ENCODE peak calls at places on chromosome 2, in five cellular contexts. P is fibroblast of lung, S is HFF-Myc, C is A549, K is heart right ventricle. A is an unnamed sample.

GRCh38 chr2:3516831-3517230 is 2.5 kb downstream of the ADI1 start:
- DNase-seq in P (no peak), S (no peak), C (no peak), K (no peak), A (no peak)

GRCh38 chr2:176002684-176003225 is 688 bp upstream of the LNPK start:
- DNase-seq in P (peak), S (no peak), C (peak), K (peak), A (no peak)

GRCh38 chr2:135745545-135745944 is 3.9 kb downstream of the UBXN4 start:
- DNase-seq in P (peak), S (no peak), C (no peak), K (no peak), A (peak)

GRCh38 chr2:85755122-85756027 is 1.6 kb downstream of the ATOH8 start:
- DNase-seq in P (no peak), S (no peak), C (no peak), K (no peak), A (no peak)

GRCh38 chr2:103232882-103233281 is 471.1 kb downstream of the TMEM182 start:
- DNase-seq in P (no peak), S (no peak), C (no peak), K (no peak), A (no peak)

GRCh38 chr2:210199854-210200253 is 25.4 kb downstream of the ACADL start:
- DNase-seq in P (no peak), S (no peak), C (no peak), K (no peak), A (no peak)

GRCh38 chr2:220499281-220499680 is 871.9 kb downstream of the SLC4A3 start:
- DNase-seq in P (peak), S (peak), C (peak), K (peak), A (no peak)

GRCh38 chr2:19868705-19869550 is 32.9 kb downstream of the TTC32 start:
- DNase-seq in P (peak), S (no peak), C (no peak), K (peak), A (no peak)

GRCh38 chr2:70947556-70948184 is 12.0 kb downstream of the ATP6V1B1 start:
- DNase-seq in P (peak), S (peak), C (no peak), K (no peak), A (no peak)

GRCh38 chr2:19800796-19801195 is 101.0 kb downstream of the TTC32 start:
- DNase-seq in P (no peak), S (no peak), C (no peak), K (no peak), A (no peak)

GRCh38 chr2:23077599-23077998 is 307.4 kb upstream of the KLHL29 start:
- DNase-seq in P (no peak), S (no peak), C (no peak), K (no peak), A (no peak)

GRCh38 chr2:763766-764525 is 86.7 kb upstream of the TMEM18 start:
- DNase-seq in P (no peak), S (no peak), C (no peak), K (no peak), A (peak)

GRCh38 chr2:177161741-177162440 is 50.7 kb upstream of the HNRNPA3 start:
- DNase-seq in P (peak), S (no peak), C (peak), K (no peak), A (no peak)

GRCh38 chr2:1967242-1968210 is 223.2 kb upstream of the PXDN start:
- DNase-seq in P (no peak), S (no peak), C (no peak), K (no peak), A (no peak)

GRCh38 chr2:36178384-36178783 is 177.2 kb upstream of the CRIM1 start:
- DNase-seq in P (peak), S (no peak), C (no peak), K (no peak), A (no peak)

GRCh38 chr2:171669121-171669520 is 18.1 kb upstream of the DYNC1I2 start:
- DNase-seq in P (no peak), S (no peak), C (no peak), K (no peak), A (no peak)

GRCh38 chr2:2527162-2527561 is 196.1 kb upstream of the MYT1L start:
- DNase-seq in P (no peak), S (no peak), C (peak), K (no peak), A (no peak)

GRCh38 chr2:36352711-36353110 is 2.9 kb upstream of the CRIM1 start:
- DNase-seq in P (peak), S (no peak), C (peak), K (no peak), A (no peak)

GRCh38 chr2:148391324-148391723 is 253.2 kb upstream of the EPC2 start:
- DNase-seq in P (peak), S (no peak), C (no peak), K (no peak), A (peak)

GRCh38 chr2:74944987-74945782 is 13.3 kb upstream of the POLE4 start:
- DNase-seq in P (peak), S (no peak), C (no peak), K (no peak), A (no peak)

DNA sequence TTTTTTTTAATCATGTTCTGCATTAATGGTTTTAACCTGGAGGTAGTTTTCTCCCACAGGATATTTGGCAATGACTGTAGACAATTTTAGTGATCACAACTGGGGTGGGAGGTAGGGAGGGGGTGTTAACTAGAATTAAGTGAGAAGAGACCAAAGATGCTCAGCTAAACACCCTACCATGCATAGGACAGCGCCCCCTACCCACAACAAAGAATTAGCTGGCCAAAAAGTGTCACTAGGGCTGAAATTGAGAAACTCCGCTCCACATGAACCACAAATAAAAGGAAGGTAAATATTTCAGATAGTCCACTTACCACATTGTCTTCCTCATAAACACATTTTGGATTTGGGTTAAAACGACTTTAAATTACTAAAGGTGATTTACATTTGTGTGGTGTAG is 942.6 kb downstream of the SUCLG1 start:
- DNase-seq in P (no peak), S (no peak), C (no peak), K (no peak), A (no peak)
- TF ChIP-seq CTCF in P (no peak), S (no peak), C (no peak), K (no peak), A (no peak)

DNA sequence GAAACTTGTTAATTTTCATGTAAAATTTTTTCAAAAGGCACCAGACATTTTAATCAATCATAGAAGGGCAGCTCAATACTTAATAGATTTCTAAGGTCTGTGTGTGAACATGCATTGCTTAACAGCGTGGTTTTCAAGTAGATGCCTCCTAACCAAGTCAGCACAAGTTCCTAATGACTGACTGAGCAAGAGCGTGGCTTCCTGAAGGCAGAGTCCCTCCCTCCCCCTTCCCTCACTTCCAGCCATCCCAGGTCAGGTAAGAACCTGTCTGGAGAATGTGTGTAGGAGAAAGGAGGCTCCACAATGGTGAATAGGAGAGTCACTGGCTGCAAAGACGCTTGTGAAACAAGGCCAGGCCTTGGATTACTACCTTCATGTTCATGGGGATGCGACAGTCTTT is 33.5 kb upstream of the DAPL1 start:
- DNase-seq in P (peak), S (no peak), C (no peak), K (no peak), A (no peak)
- H3K4me3 ChIP-seq in P (no peak), S (no peak), C (no peak), K (no peak), A (no peak)

GRCh38 chr2:174970092-174970491 is 35.1 kb downstream of the CHN1 start:
- DNase-seq in P (peak), S (no peak), C (no peak), K (no peak), A (no peak)
- TF ChIP-seq CTCF in P (no peak), S (no peak), C (no peak), K (no peak), A (no peak)

DNA sequence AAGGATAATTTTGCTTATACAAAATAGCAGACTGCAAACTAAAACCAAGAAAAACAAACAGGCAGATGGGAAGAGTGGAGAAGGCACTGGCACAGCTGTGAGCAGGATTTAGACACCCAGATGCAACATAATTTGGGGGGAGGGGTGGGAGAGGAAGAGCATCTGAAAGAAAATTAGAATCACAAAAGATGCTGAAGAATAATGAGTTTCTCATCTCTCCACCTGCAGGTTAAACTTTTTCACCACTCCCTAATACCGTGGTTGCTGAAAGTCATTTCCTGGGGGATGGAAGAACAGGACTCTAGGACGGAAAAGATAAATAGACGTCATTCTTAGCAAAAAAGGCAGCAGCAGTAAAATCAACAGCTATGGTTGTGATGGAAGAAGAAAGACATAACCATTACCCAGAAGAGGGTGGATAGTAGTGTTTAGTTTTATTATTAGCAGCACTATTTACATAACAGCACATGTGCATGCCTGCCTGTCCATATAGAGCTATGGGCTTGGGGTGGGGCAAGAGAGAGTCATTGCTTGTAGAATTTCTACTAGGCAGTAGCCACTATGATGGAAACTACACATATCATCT is 212.1 kb downstream of the TRIB2 start:
- DNase-seq in P (peak), S (no peak), C (no peak), K (no peak), A (no peak)
- H3K4me3 ChIP-seq in P (no peak), S (peak), C (no peak), K (no peak), A (peak)

GRCh38 chr2:207115715-207116364 is 49.9 kb downstream of the KLF7 start:
- DNase-seq in P (no peak), S (no peak), C (no peak), K (peak), A (no peak)
- TF ChIP-seq CTCF in P (peak), S (no peak), C (no peak), K (peak), A (peak)

DNA sequence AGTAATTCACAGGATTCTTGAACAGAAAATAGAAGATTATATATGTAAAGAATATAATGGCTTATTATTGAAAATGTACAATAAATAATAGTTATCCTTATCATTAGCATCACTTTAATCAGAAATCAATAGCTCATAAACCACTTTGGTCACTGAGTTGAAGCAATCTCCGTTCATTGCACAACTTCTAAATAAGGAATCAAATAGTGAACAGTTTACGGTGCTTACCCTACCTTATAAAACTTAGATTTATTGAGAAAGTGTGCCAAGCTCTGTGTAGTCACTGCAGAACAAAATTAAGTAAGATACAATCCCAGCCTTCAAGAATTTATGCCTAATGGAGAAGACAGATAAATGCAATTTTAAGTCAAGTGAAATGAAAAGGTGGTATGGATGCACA is 6.7 kb downstream of the VSNL1 start:
- DNase-seq in P (no peak), S (no peak), C (no peak), K (no peak), A (no peak)
- H3K4me3 ChIP-seq in P (no peak), S (no peak), C (no peak), K (no peak), A (no peak)

GRCh38 chr2:196174424-196174823 is 3.0 kb upstream of the STK17B start:
- DNase-seq in P (no peak), S (no peak), C (no peak), K (no peak), A (no peak)
- TF ChIP-seq CTCF in P (no peak), S (no peak), C (no peak), K (no peak), A (no peak)